ENCODE peak calls at places on chromosomes 4 and X, in ten cellular contexts. L, Z, P, K, F, N, Y, D, S and A are unnamed samples.

GRCh38 chr4:159098482-159099127 is 4.3 kb upstream of the RAPGEF2 start:
- DNase-seq in L (no peak), Z (no peak), P (no peak), K (no peak), F (no peak), N (no peak), Y (no peak), D (no peak), S (no peak), A (no peak)

GRCh38 chr4:180615746-180616145 is 1627.5 kb upstream of the TENM3 start:
- DNase-seq in L (no peak), Z (no peak), P (no peak), K (no peak), F (no peak), N (no peak), Y (no peak), D (no peak), S (no peak), A (no peak)

GRCh38 chr4:23232987-23233386 is 540.2 kb downstream of the GBA3 start:
- DNase-seq in L (no peak), Z (no peak), P (no peak), K (no peak), F (no peak), N (no peak), Y (no peak), D (peak; percentile 3), S (peak; percentile 40), A (no peak)

GRCh38 chr4:54844911-54845310 is 187.2 kb downstream of the KIT start:
- DNase-seq in L (no peak), Z (no peak), P (no peak), K (no peak), F (no peak), N (no peak), Y (no peak), D (no peak), S (no peak), A (no peak)

GRCh38 chrX:125203737-125204578 is 115.7 kb upstream of the TEX13C start:
- DNase-seq in L (no peak), Z (peak; percentile 46), P (peak; percentile 72), K (no peak), F (no peak), N (no peak), Y (no peak), D (peak; percentile 53), S (no peak), A (no peak)

GRCh38 chrX:2967998-2968909 is 38.1 kb upstream of the ARSH start:
- DNase-seq in L (peak; percentile 2), Z (no peak), P (no peak), K (no peak), F (peak; percentile 64), N (no peak), Y (no peak), D (peak; percentile 17), S (peak; percentile 3), A (no peak)

GRCh38 chrX:29257516-29257915 is 670.3 kb downstream of the IL1RAPL1 start:
- DNase-seq in L (no peak), Z (no peak), P (no peak), K (no peak), F (no peak), N (no peak), Y (no peak), D (no peak), S (no peak), A (no peak)

GRCh38 chrX:74980802-74981201 is 55.5 kb upstream of the NEXMIF start:
- DNase-seq in L (no peak), Z (no peak), P (no peak), K (no peak), F (no peak), N (no peak), Y (no peak), D (no peak), S (no peak), A (no peak)

GRCh38 chrX:40864972-40865371 is 129.6 kb upstream of the MED14 start:
- DNase-seq in L (no peak), Z (no peak), P (no peak), K (no peak), F (no peak), N (no peak), Y (peak; percentile 68), D (no peak), S (no peak), A (no peak)

GRCh38 chrX:28639502-28639901 is 52.3 kb downstream of the IL1RAPL1 start:
- DNase-seq in L (no peak), Z (no peak), P (no peak), K (no peak), F (peak; percentile 1), N (no peak), Y (no peak), D (no peak), S (no peak), A (no peak)